ENCODE peak calls at places on chromosome 7, in ten cellular contexts. Y is WTC11; C is RWPE2; M is vagina; N is choroid plexus epithelial cell; W is CD8-positive, alpha-beta T cell; D is PC-3; B is GM10248; Q is lung; F is kidney. R is an unnamed sample.

GRCh38 chr7:48154792-48155413 is 16.4 kb upstream of the ABCA13 start:
- DNase-seq in Y (peak; percentile 40), C (no peak), M (no peak), N (peak; percentile 80), W (no peak), D (peak; percentile 62), B (peak; percentile 29), Q (no peak), F (no peak), R (no peak)

GRCh38 chr7:151058766-151059361 is 525 bp upstream of the SLC4A2 start:
- DNase-seq in Y (no peak), C (no peak), M (no peak), N (peak; percentile 66), W (no peak), D (peak; percentile 30), B (peak; percentile 41), Q (no peak), F (no peak), R (no peak)

GRCh38 chr7:111763221-111763791 is 201.0 kb upstream of the IMMP2L start:
- DNase-seq in Y (peak; percentile 54), C (no peak), M (no peak), N (peak; percentile 85), W (no peak), D (peak; percentile 55), B (no peak), Q (no peak), F (no peak), R (peak; percentile 32)

GRCh38 chr7:157318015-157318706 is 18.6 kb upstream of the DNAJB6 start:
- DNase-seq in Y (no peak), C (no peak), M (no peak), N (no peak), W (no peak), D (peak; percentile 76), B (peak; percentile 71), Q (peak; percentile 32), F (no peak), R (no peak)

GRCh38 chr7:93544686-93545085 is 29.8 kb downstream of the CALCR start:
- DNase-seq in Y (no peak), C (no peak), M (no peak), N (peak; percentile 8), W (no peak), D (no peak), B (no peak), Q (no peak), F (no peak), R (no peak)

GRCh38 chr7:158024351-158024715 is 563.3 kb downstream of the PTPRN2 start:
- DNase-seq in Y (no peak), C (no peak), M (no peak), N (no peak), W (no peak), D (no peak), B (no peak), Q (no peak), F (peak; percentile 30), R (no peak)

GRCh38 chr7:2202901-2203550 is 29.7 kb downstream of the MAD1L1 start:
- DNase-seq in Y (peak; percentile 7), C (no peak), M (no peak), N (no peak), W (no peak), D (no peak), B (no peak), Q (no peak), F (peak; percentile 59), R (no peak)

GRCh38 chr7:281637-282036 is 8.3 kb upstream of the FOXL3 start:
- DNase-seq in Y (no peak), C (no peak), M (no peak), N (no peak), W (no peak), D (no peak), B (no peak), Q (no peak), F (no peak), R (no peak)

GRCh38 chr7:158836692-158837091 is 7.4 kb upstream of the ESYT2 start:
- DNase-seq in Y (no peak), C (no peak), M (no peak), N (no peak), W (no peak), D (no peak), B (no peak), Q (no peak), F (no peak), R (no peak)

GRCh38 chr7:106542550-106543220 is 118.3 kb downstream of the CCDC71L start:
- DNase-seq in Y (peak; percentile 58), C (no peak), M (no peak), N (peak; percentile 97), W (no peak), D (peak; percentile 85), B (peak; percentile 64), Q (peak; percentile 64), F (no peak), R (peak; percentile 80)

GRCh38 chr7:141697211-141697871 is 4.6 kb downstream of the DENND11 start:
- DNase-seq in Y (no peak), C (no peak), M (no peak), N (peak; percentile 8), W (no peak), D (peak; percentile 81), B (no peak), Q (no peak), F (no peak), R (peak; percentile 11)
- TF ChIP-seq CTCF in Y (no peak), C (no peak), M (no peak), N (no peak), W (no peak), D (no peak), B (no peak), Q (no peak), F (no peak), R (no peak)

GRCh38 chr7:155405399-155406318 is 52.3 kb upstream of the EN2 start:
- DNase-seq in Y (peak; percentile 29), C (no peak), M (no peak), N (peak; percentile 16), W (no peak), D (peak; percentile 9), B (no peak), Q (no peak), F (no peak), R (no peak)
- TF ChIP-seq CTCF in Y (no peak), C (no peak), M (no peak), N (peak; percentile 31), W (no peak), D (peak; percentile 27), B (no peak), Q (no peak), F (no peak), R (no peak)

DNA sequence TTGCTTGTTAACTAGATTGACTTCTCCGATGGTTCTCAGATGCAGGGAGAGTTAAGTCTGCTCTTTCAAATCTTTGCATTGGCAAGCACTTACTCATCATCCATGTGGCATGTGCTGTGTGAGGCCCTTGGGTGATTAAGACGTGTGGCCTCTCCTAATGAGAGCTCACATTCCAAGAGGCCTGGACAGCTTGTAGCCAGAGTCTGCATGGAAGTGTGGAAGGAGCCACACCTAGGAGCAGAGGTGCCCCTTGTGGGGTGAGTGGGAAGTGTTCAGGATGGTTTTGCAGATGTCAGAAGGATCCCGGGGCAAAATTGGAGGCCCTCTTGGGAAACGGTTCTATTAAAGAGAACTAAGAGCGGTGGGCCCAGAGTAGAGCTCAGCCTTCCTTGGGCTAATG is 225.9 kb downstream of the PAXIP1 start:
- DNase-seq in Y (no peak), C (no peak), M (no peak), N (no peak), W (no peak), D (no peak), B (no peak), Q (no peak), F (no peak), R (no peak)
- TF ChIP-seq CTCF in Y (no peak), C (peak; percentile 7), M (no peak), N (no peak), W (no peak), D (no peak), B (no peak), Q (no peak), F (no peak), R (no peak)

DNA sequence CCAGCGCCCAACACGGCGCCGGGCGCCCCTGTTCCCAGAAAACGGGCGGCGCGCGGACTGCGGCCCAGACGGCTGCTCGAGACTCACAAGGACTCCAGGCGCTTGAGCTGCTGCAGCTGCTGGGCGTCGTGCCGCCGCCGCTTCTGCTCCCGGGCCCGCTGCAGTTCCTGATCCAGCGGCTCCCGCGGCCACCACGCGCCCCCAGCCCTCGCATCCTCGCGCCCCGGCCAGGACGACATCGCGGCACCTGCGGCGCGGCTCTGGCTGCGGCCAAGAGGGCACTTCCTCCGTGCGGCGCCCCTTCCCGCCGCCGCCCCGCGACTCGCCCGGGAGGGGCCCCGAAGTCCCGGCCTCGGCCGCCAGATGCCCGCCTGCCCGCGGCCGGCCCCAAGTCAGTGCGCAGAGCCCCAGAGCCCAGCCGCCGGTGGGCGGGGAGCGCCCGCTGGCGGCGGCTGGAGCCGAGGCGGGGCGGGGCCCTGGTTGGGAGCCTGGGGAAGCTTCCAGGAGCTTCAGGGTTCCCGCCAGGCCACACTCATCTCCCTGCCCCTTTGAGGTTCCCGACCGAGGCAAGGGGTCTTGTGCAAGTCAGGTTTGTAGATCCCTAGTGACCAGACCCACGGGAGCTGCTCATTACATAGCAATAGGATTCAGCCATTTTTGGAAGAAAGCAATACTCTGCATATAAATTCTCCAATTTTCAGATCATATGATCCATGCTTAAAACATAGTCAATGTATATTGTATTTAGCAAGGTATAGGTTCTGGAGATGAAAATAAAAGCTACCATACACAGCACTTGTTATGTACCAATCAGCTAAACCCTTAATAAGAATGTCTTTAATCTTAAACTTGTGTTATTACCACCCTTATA is 14.2 kb upstream of the FKBP9 start:
- DNase-seq in Y (peak; percentile 82), C (peak; percentile 75), M (no peak), N (peak; percentile 71), W (peak; percentile 25), D (peak; percentile 66), B (peak; percentile 89), Q (peak; percentile 75), F (peak; percentile 92), R (no peak)
- TF ChIP-seq CTCF in Y (no peak), C (peak; percentile 95), M (peak; percentile 51), N (peak; percentile 47), W (peak; percentile 74), D (peak; percentile 45), B (peak; percentile 72), Q (peak; percentile 51), F (peak; percentile 44), R (peak; percentile 47)

R was measured in AG04450.